ENCODE peak calls at places on chromosomes 16 and 17, in five cellular contexts. S is T-helper 1 cell, Q is A549, T is NCI-H1105 treated with DMSO at 0.1 percent for 48 hours, K is NCI-H1694. M is an unnamed sample.
A peak's percentile ranks its signal among the peaks of the same experiment; 100 is the strongest.

GRCh38 chr17:29838961-29839360 is 91.1 kb downstream of the SSH2 start:
- DNase-seq in S (no peak), Q (no peak), T (no peak), K (no peak), M (no peak)

GRCh38 chr17:6551909-6552768 is 4.2 kb downstream of the PITPNM3 start:
- DNase-seq in S (no peak), Q (no peak), T (peak; percentile 79), K (peak; percentile 11), M (no peak)

GRCh38 chr17:79810138-79811027 is 13.5 kb upstream of the CBX8 start:
- DNase-seq in S (peak; percentile 76), Q (peak; percentile 92), T (peak; percentile 92), K (peak; percentile 73), M (peak; percentile 66)

GRCh38 chr17:5011928-5012327 is 14.2 kb downstream of the KIF1C start:
- DNase-seq in S (no peak), Q (no peak), T (no peak), K (no peak), M (no peak)

GRCh38 chr17:81241648-81242420 is 2.7 kb downstream of the NDUFAF8 start:
- DNase-seq in S (peak; percentile 45), Q (peak; percentile 89), T (peak; percentile 8), K (peak; percentile 25), M (peak; percentile 44)

GRCh38 chr16:3182608-3183444 is 5.2 kb upstream of the OR1F1 start:
- DNase-seq in S (no peak), Q (peak; percentile 67), T (no peak), K (no peak), M (peak; percentile 35)

GRCh38 chr16:3289998-3290673 is 6.8 kb downstream of the ZNF263 start:
- DNase-seq in S (no peak), Q (no peak), T (no peak), K (no peak), M (no peak)

GRCh38 chr17:12024332-12024731 is 3.7 kb downstream of the MAP2K4 start:
- DNase-seq in S (no peak), Q (peak; percentile 71), T (no peak), K (no peak), M (no peak)

GRCh38 chr16:3992297-3993051 is 112.0 kb upstream of the CREBBP start:
- DNase-seq in S (no peak), Q (no peak), T (no peak), K (no peak), M (no peak)

GRCh38 chr16:20388854-20389253 is 15.7 kb downstream of the PDILT start:
- DNase-seq in S (no peak), Q (no peak), T (no peak), K (no peak), M (no peak)

GRCh38 chr17:51119415-51120356 is 982 bp downstream of the SPAG9 start:
- DNase-seq in S (peak; percentile 29), Q (peak; percentile 50), T (no peak), K (no peak), M (peak; percentile 10)

GRCh38 chr17:63941162-63941561 is 9.0 kb upstream of the CD79B start:
- DNase-seq in S (no peak), Q (no peak), T (no peak), K (no peak), M (no peak)

GRCh38 chr17:66524848-66525247 is 222.4 kb downstream of the PRKCA start:
- DNase-seq in S (no peak), Q (no peak), T (no peak), K (no peak), M (no peak)

GRCh38 chr17:63477471-63478440 is 895 bp downstream of the ACE start:
- DNase-seq in S (no peak), Q (no peak), T (peak; percentile 23), K (no peak), M (no peak)

GRCh38 chr16:14354561-14355351 is 275.3 kb downstream of the PARN start:
- DNase-seq in S (no peak), Q (no peak), T (no peak), K (peak; percentile 53), M (no peak)

GRCh38 chr17:64423881-64424280 is 25.0 kb upstream of the MILR1 start:
- DNase-seq in S (no peak), Q (no peak), T (no peak), K (no peak), M (no peak)

GRCh38 chr16:28136751-28137434 is 73.4 kb upstream of the GSG1L start:
- DNase-seq in S (peak; percentile 43), Q (no peak), T (no peak), K (no peak), M (peak; percentile 44)

GRCh38 chr17:77416096-77416713 is 275.4 kb downstream of the SEC14L1 start:
- DNase-seq in S (no peak), Q (no peak), T (no peak), K (no peak), M (no peak)

GRCh38 chr17:40448639-40449261 is 5.5 kb downstream of the IGFBP4 start:
- DNase-seq in S (no peak), Q (no peak), T (no peak), K (no peak), M (no peak)